ENCODE peak calls at places on chromosomes 6 and 20, in seven cellular contexts. M is CD4-positive, alpha-beta T cell; Q is thoracic aorta; E is lower leg skin; G is activated T-cell treated with anti-CD3 and anti-CD28 coated beads for 24 hours; H is SJCRH30; Y is caudate nucleus. W is an unnamed sample.

GRCh38 chr6:52536424-52536916 is 40.4 kb downstream of the TRAM2 start:
- DNase-seq in Q (no peak), G (no peak), Y (no peak), H (no peak), M (no peak), E (no peak), W (no peak)

GRCh38 chr6:160051390-160051789 is 70.2 kb upstream of the SLC22A1 start:
- DNase-seq in G (no peak), Y (no peak), M (no peak), Q (no peak), E (no peak), H (no peak), W (no peak)

GRCh38 chr20:45306431-45306982 is at the start of gene RBPJL:
- DNase-seq in G (peak), Y (no peak), E (no peak), Q (no peak), M (peak), H (no peak), W (no peak)

GRCh38 chr6:21005816-21006553 is 471.7 kb downstream of the CDKAL1 start:
- DNase-seq in Y (no peak), H (no peak), E (no peak), Q (no peak), G (no peak), M (no peak), W (peak)

GRCh38 chr20:61254881-61255589 is 3.0 kb downstream of the CDH4 start:
- DNase-seq in H (no peak), Y (no peak), M (no peak), Q (no peak), G (no peak), E (no peak), W (no peak)

GRCh38 chr20:30921286-30922071 is 336.0 kb upstream of the DEFB115 start:
- DNase-seq in Y (no peak), E (no peak), Q (no peak), H (no peak), M (no peak), G (no peak), W (no peak)

GRCh38 chr6:14754636-14755513 is 491.0 kb upstream of the JARID2 start:
- DNase-seq in G (no peak), Q (no peak), E (no peak), M (no peak), Y (no peak), H (no peak), W (no peak)

GRCh38 chr6:90458353-90459224 is 128.3 kb downstream of the MAP3K7 start:
- DNase-seq in Q (no peak), G (peak), Y (no peak), H (no peak), E (no peak), M (peak), W (no peak)

GRCh38 chr6:17768881-17769280 is 62.2 kb upstream of the NUP153 start:
- DNase-seq in E (no peak), Y (no peak), G (no peak), M (no peak), Q (no peak), H (no peak), W (no peak)

GRCh38 chr20:49676581-49677291 is 36.9 kb downstream of the B4GALT5 start:
- DNase-seq in G (no peak), H (no peak), E (peak), Y (no peak), M (peak), Q (no peak), W (peak)

GRCh38 chr20:57013741-57014140 is 252.7 kb downstream of the BMP7 start:
- DNase-seq in E (no peak), H (no peak), G (no peak), Y (no peak), Q (no peak), M (no peak), W (no peak)

GRCh38 chr6:7108196-7108963 is 619 bp downstream of the RREB1 start:
- DNase-seq in H (peak), Y (no peak), G (peak), Q (no peak), E (peak), M (peak), W (peak)

GRCh38 chr6:148427333-148427732 is 84.7 kb downstream of the SASH1 start:
- DNase-seq in Q (no peak), M (no peak), G (no peak), E (no peak), Y (no peak), H (no peak), W (no peak)

GRCh38 chr20:62597416-62598115 is 44.7 kb upstream of the SLCO4A1 start:
- DNase-seq in E (no peak), H (no peak), M (no peak), G (no peak), Q (no peak), Y (no peak), W (no peak)

GRCh38 chr20:4012631-4013030 is 2.7 kb downstream of the RNF24 start:
- DNase-seq in G (no peak), E (no peak), Y (no peak), Q (no peak), H (no peak), M (no peak), W (no peak)

GRCh38 chr20:48965189-48965910 is 43.8 kb downstream of the ARFGEF2 start:
- DNase-seq in Q (no peak), E (no peak), Y (no peak), H (peak), G (no peak), M (no peak), W (no peak)

GRCh38 chr6:52976591-52977035 is 18.5 kb downstream of the GSTA4 start:
- DNase-seq in E (no peak), H (peak), Y (no peak), Q (no peak), G (no peak), M (no peak), W (no peak)

GRCh38 chr6:137709424-137710281 is 157.4 kb upstream of the TNFAIP3 start:
- DNase-seq in Q (no peak), Y (no peak), M (no peak), E (no peak), H (no peak), G (no peak), W (peak)

GRCh38 chr20:57450931-57451330 is 59.7 kb downstream of the RBM38 start:
- DNase-seq in H (no peak), G (no peak), E (no peak), M (no peak), Y (no peak), Q (no peak), W (no peak)

GRCh38 chr6:41568585-41569384 is 22.6 kb downstream of the FOXP4 start:
- DNase-seq in E (no peak), M (no peak), Y (no peak), H (no peak), G (no peak), Q (no peak), W (no peak)

GRCh38 chr6:41626917-41627316 is 11.4 kb upstream of the MDFI start:
- DNase-seq in Y (no peak), H (peak), Q (no peak), G (no peak), M (no peak), E (no peak), W (no peak)